ENCODE peak calls at places on chromosomes 16 and 17, in eight cellular contexts. One of them, this sample, is unnamed. For H3K4me1, the result is how much of the 10 kb centered on the place peaks cover.

GRCh38 chr16:77877712-77878111 is 89.3 kb downstream of the VAT1L start:
- DNase-seq in transverse colon: no peak
- DNase-seq in neuronal stem cell: no peak
- DNase-seq in CD4-positive, alpha-beta memory T cell: no peak
- DNase-seq in IMR-90: peak
- DNase-seq in adrenal gland: peak
- DNase-seq in ascending aorta: no peak
- DNase-seq in HAP-1: no peak
- DNase-seq in this sample: no peak

GRCh38 chr17:31467502-31468256 is 76.2 kb downstream of the RAB11FIP4 start:
- DNase-seq in IMR-90: no peak
- DNase-seq in ascending aorta: no peak
- DNase-seq in neuronal stem cell: no peak
- DNase-seq in HAP-1: peak
- DNase-seq in CD4-positive, alpha-beta memory T cell: no peak
- DNase-seq in adrenal gland: no peak
- DNase-seq in transverse colon: no peak
- DNase-seq in this sample: no peak

GRCh38 chr17:50381260-50381815 is 8.3 kb downstream of the EME1 start:
- DNase-seq in adrenal gland: no peak
- DNase-seq in IMR-90: no peak
- DNase-seq in transverse colon: no peak
- DNase-seq in ascending aorta: no peak
- DNase-seq in HAP-1: no peak
- DNase-seq in CD4-positive, alpha-beta memory T cell: no peak
- DNase-seq in neuronal stem cell: no peak
- DNase-seq in this sample: no peak

GRCh38 chr17:82298538-82299421 is 18.6 kb downstream of the CD7 start:
- DNase-seq in neuronal stem cell: no peak
- DNase-seq in CD4-positive, alpha-beta memory T cell: peak
- DNase-seq in IMR-90: no peak
- DNase-seq in ascending aorta: no peak
- DNase-seq in transverse colon: no peak
- DNase-seq in HAP-1: no peak
- DNase-seq in adrenal gland: no peak
- DNase-seq in this sample: no peak

GRCh38 chr17:78356163-78356713 is 3.6 kb downstream of the SOCS3 start:
- DNase-seq in neuronal stem cell: no peak
- DNase-seq in transverse colon: peak
- DNase-seq in IMR-90: peak
- DNase-seq in ascending aorta: no peak
- DNase-seq in HAP-1: no peak
- DNase-seq in adrenal gland: peak
- DNase-seq in CD4-positive, alpha-beta memory T cell: peak
- DNase-seq in this sample: no peak

GRCh38 chr17:81498953-81499600 is 13.5 kb downstream of the ACTG1 start:
- DNase-seq in CD4-positive, alpha-beta memory T cell: no peak
- DNase-seq in transverse colon: no peak
- DNase-seq in ascending aorta: no peak
- DNase-seq in neuronal stem cell: no peak
- DNase-seq in IMR-90: no peak
- DNase-seq in HAP-1: no peak
- DNase-seq in adrenal gland: no peak
- DNase-seq in this sample: no peak

GRCh38 chr17:63275318-63275967 is 170.7 kb downstream of the CYB561 start:
- DNase-seq in IMR-90: peak
- DNase-seq in transverse colon: no peak
- DNase-seq in neuronal stem cell: no peak
- DNase-seq in adrenal gland: peak
- DNase-seq in ascending aorta: no peak
- DNase-seq in CD4-positive, alpha-beta memory T cell: no peak
- DNase-seq in HAP-1: no peak
- DNase-seq in this sample: no peak

GRCh38 chr16:14489460-14489859 is 140.6 kb downstream of the PARN start:
- DNase-seq in CD4-positive, alpha-beta memory T cell: no peak
- DNase-seq in ascending aorta: no peak
- DNase-seq in HAP-1: peak
- DNase-seq in transverse colon: no peak
- DNase-seq in IMR-90: peak
- DNase-seq in adrenal gland: no peak
- DNase-seq in neuronal stem cell: no peak
- DNase-seq in this sample: no peak

GRCh38 chr16:19685176-19685575 is 32.9 kb downstream of the KNOP1 start:
- DNase-seq in neuronal stem cell: no peak
- DNase-seq in CD4-positive, alpha-beta memory T cell: no peak
- DNase-seq in IMR-90: no peak
- DNase-seq in HAP-1: no peak
- DNase-seq in transverse colon: no peak
- DNase-seq in ascending aorta: no peak
- DNase-seq in adrenal gland: no peak
- DNase-seq in this sample: no peak

GRCh38 chr16:4572715-4573114 is 16.6 kb downstream of the C16orf96 start:
- DNase-seq in CD4-positive, alpha-beta memory T cell: no peak
- DNase-seq in adrenal gland: no peak
- DNase-seq in ascending aorta: no peak
- DNase-seq in transverse colon: no peak
- DNase-seq in IMR-90: no peak
- DNase-seq in neuronal stem cell: no peak
- DNase-seq in HAP-1: no peak
- DNase-seq in this sample: no peak

GRCh38 chr16:21167929-21168602 is 9.6 kb downstream of the LDAF1 start:
- DNase-seq in ascending aorta: no peak
- DNase-seq in CD4-positive, alpha-beta memory T cell: no peak
- DNase-seq in neuronal stem cell: no peak
- DNase-seq in transverse colon: no peak
- DNase-seq in IMR-90: no peak
- DNase-seq in adrenal gland: no peak
- DNase-seq in HAP-1: no peak
- DNase-seq in this sample: no peak

GRCh38 chr17:17732892-17733670 is 51.8 kb downstream of the RAI1 start:
- DNase-seq in adrenal gland: peak
- DNase-seq in HAP-1: no peak
- DNase-seq in transverse colon: no peak
- DNase-seq in CD4-positive, alpha-beta memory T cell: no peak
- DNase-seq in ascending aorta: no peak
- DNase-seq in IMR-90: peak
- DNase-seq in neuronal stem cell: no peak
- DNase-seq in this sample: no peak

GRCh38 chr17:32483451-32484019 is 3.3 kb upstream of the CDK5R1 start:
- DNase-seq in CD4-positive, alpha-beta memory T cell: peak
- DNase-seq in neuronal stem cell: peak
- DNase-seq in adrenal gland: peak
- DNase-seq in HAP-1: peak
- DNase-seq in transverse colon: no peak
- DNase-seq in IMR-90: peak
- DNase-seq in ascending aorta: no peak
- DNase-seq in this sample: no peak
- H3K4me1 ChIP-seq in CD4-positive, alpha-beta memory T cell: under half
- H3K4me1 ChIP-seq in neuronal stem cell: under half
- H3K4me1 ChIP-seq in adrenal gland: under half
- H3K4me1 ChIP-seq in HAP-1: under half
- H3K4me1 ChIP-seq in transverse colon: under half
- H3K4me1 ChIP-seq in IMR-90: under half
- H3K4me1 ChIP-seq in ascending aorta: under half
- H3K4me1 ChIP-seq in this sample: under half

GRCh38 chr17:79815836-79816371 is 19.0 kb upstream of the CBX8 start:
- DNase-seq in transverse colon: no peak
- DNase-seq in HAP-1: no peak
- DNase-seq in neuronal stem cell: no peak
- DNase-seq in CD4-positive, alpha-beta memory T cell: no peak
- DNase-seq in ascending aorta: no peak
- DNase-seq in adrenal gland: no peak
- DNase-seq in IMR-90: no peak
- DNase-seq in this sample: no peak
- H3K4me3 ChIP-seq in transverse colon: no peak
- H3K4me3 ChIP-seq in HAP-1: no peak
- H3K4me3 ChIP-seq in neuronal stem cell: no peak
- H3K4me3 ChIP-seq in CD4-positive, alpha-beta memory T cell: no peak
- H3K4me3 ChIP-seq in ascending aorta: no peak
- H3K4me3 ChIP-seq in adrenal gland: no peak
- H3K4me3 ChIP-seq in IMR-90: no peak
- H3K4me3 ChIP-seq in this sample: no peak

DNA sequence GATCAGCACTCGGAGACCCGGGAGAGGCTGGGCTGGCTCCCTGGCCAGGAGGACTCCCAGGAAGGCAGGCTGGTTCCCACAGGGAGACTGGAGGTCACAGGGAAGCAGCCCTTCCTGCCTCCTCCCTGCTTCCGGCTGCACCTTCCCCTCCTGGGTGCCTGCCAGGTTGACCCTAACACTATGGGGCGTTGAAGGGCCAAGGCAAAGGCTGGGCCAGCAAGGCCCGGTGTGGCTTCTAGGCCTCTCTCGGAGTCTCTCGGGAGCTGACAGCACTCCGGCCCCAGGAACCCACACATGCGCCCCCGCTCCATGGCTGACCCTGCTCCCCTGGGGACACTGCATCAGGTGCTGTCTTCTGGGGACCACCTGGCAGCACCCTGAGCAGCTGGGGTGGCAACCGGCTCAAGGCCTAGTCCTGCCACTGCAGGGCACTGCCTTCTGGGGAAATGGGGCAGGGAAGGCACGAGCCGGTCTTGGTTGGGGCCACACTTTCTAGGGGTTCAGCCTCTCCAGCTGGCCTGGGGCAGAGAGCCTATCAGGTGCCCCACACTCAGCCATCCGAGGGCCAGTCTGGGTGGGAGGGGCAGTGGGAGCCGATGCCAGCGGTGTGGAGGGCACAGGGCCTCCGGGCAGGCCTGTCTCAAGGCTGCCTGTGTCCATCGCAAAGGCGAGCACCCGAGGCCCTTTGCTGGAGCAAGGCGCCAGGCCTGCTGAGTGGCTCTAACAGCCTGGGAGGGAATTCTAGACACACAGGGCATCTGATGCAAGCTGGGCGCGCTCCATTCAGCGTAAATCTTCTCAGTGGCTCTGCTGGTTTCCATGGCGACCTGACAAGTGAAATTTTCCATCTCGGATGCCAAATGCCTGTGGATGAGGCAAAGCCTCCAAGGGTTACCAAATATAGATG is 5.6 kb upstream of the MTSS2 start:
- DNase-seq in neuronal stem cell: no peak
- DNase-seq in IMR-90: peak
- DNase-seq in adrenal gland: peak
- DNase-seq in HAP-1: no peak
- DNase-seq in transverse colon: peak
- DNase-seq in ascending aorta: peak
- DNase-seq in CD4-positive, alpha-beta memory T cell: no peak
- DNase-seq in this sample: no peak
- H3K4me1 ChIP-seq in neuronal stem cell: half or more
- H3K4me1 ChIP-seq in IMR-90: half or more
- H3K4me1 ChIP-seq in adrenal gland: under half
- H3K4me1 ChIP-seq in HAP-1: under half
- H3K4me1 ChIP-seq in transverse colon: half or more
- H3K4me1 ChIP-seq in ascending aorta: under half
- H3K4me1 ChIP-seq in CD4-positive, alpha-beta memory T cell: under half
- H3K4me1 ChIP-seq in this sample: under half

GRCh38 chr17:16189791-16190348 is 25.5 kb downstream of the NCOR1 start:
- DNase-seq in neuronal stem cell: no peak
- DNase-seq in transverse colon: no peak
- DNase-seq in ascending aorta: no peak
- DNase-seq in HAP-1: no peak
- DNase-seq in adrenal gland: peak
- DNase-seq in CD4-positive, alpha-beta memory T cell: no peak
- DNase-seq in IMR-90: no peak
- DNase-seq in this sample: no peak
- H3K4me3 ChIP-seq in neuronal stem cell: no peak
- H3K4me3 ChIP-seq in transverse colon: no peak
- H3K4me3 ChIP-seq in ascending aorta: no peak
- H3K4me3 ChIP-seq in HAP-1: no peak
- H3K4me3 ChIP-seq in adrenal gland: no peak
- H3K4me3 ChIP-seq in CD4-positive, alpha-beta memory T cell: no peak
- H3K4me3 ChIP-seq in IMR-90: no peak
- H3K4me3 ChIP-seq in this sample: no peak

This sample was measured in iPS DF 6.9.